ENCODE peak calls at places on chromosomes 4 and X, in six cellular contexts. T is right lobe of liver, M is A549, U is foreskin fibroblast, K is astrocyte, D is dorsolateral prefrontal cortex. A is an unnamed sample.

GRCh38 chrX:56793533-56794320 is 64.7 kb downstream of the NBDY start:
- DNase-seq in T (peak), M (no peak), U (no peak), K (no peak), D (peak), A (no peak)

GRCh38 chr4:99723555-99724450 is 66.2 kb upstream of the C4orf54 start:
- DNase-seq in T (peak), M (peak), U (peak), K (peak), D (no peak), A (no peak)

GRCh38 chr4:48470570-48470969 is 12.6 kb upstream of the SLC10A4 start:
- DNase-seq in T (no peak), M (no peak), U (no peak), K (peak), D (no peak), A (no peak)

GRCh38 chrX:86241547-86241946 is 93.3 kb downstream of the DACH2 start:
- DNase-seq in T (no peak), M (no peak), U (no peak), K (no peak), D (no peak), A (no peak)

GRCh38 chr4:107866726-107867125 is 42.0 kb downstream of the SGMS2 start:
- DNase-seq in T (no peak), M (no peak), U (peak), K (no peak), D (no peak), A (no peak)

GRCh38 chr4:125676156-125676555 is 361.4 kb downstream of the FAT4 start:
- DNase-seq in T (no peak), M (no peak), U (no peak), K (no peak), D (no peak), A (no peak)

GRCh38 chrX:154749856-154750255 is 1.0 kb downstream of the GAB3 start:
- DNase-seq in T (no peak), M (no peak), U (no peak), K (no peak), D (no peak), A (no peak)

GRCh38 chrX:31547816-31548215 is 476.0 kb upstream of the FTHL17 start:
- DNase-seq in T (no peak), M (no peak), U (no peak), K (peak), D (no peak), A (no peak)

GRCh38 chrX:27575565-27575964 is 14.6 kb upstream of the DCAF8L2 start:
- DNase-seq in T (no peak), M (no peak), U (no peak), K (peak), D (no peak), A (no peak)

GRCh38 chr4:56424697-56425514 is 10.5 kb downstream of the PPAT start:
- DNase-seq in T (no peak), M (peak), U (peak), K (no peak), D (no peak), A (no peak)
- TF ChIP-seq CTCF in T (peak), M (peak), U (peak), K (peak), D (peak), A (peak)

GRCh38 chrX:48749182-48749581 is 12.4 kb upstream of the GLOD5 start:
- DNase-seq in T (no peak), M (no peak), U (no peak), K (no peak), D (no peak), A (no peak)
- TF ChIP-seq CTCF in T (no peak), M (no peak), U (no peak), K (no peak), D (no peak), A (no peak)

GRCh38 chrX:55489315-55490009 is at the start of gene USP51:
- DNase-seq in T (peak), M (peak), U (no peak), K (no peak), D (peak), A (no peak)

GRCh38 chrX:55490121-55490520 is 473 bp upstream of the USP51 start:
- DNase-seq in T (no peak), M (no peak), U (no peak), K (no peak), D (no peak), A (no peak)

GRCh38 chrX:55487143-55487542 is 2.5 kb downstream of the USP51 start:
- DNase-seq in T (no peak), M (no peak), U (no peak), K (no peak), D (no peak), A (no peak)

GRCh38 chrX:55488268-55488558 is 1.4 kb downstream of the USP51 start:
- DNase-seq in T (no peak), M (no peak), U (no peak), K (no peak), D (no peak), A (no peak)

GRCh38 chrX:55488559-55489314 is 911 bp downstream of the USP51 start:
- DNase-seq in T (peak), M (peak), U (peak), K (peak), D (peak), A (peak)
- TF ChIP-seq CTCF in T (peak), M (no peak), U (no peak), K (no peak), D (no peak), A (no peak)

GRCh38 chrX:88603237-88603636 is 143.8 kb upstream of the CPXCR1 start:
- DNase-seq in T (no peak), M (no peak), U (no peak), K (no peak), D (no peak), A (no peak)
- TF ChIP-seq CTCF in T (no peak), M (no peak), U (no peak), K (no peak), D (no peak), A (no peak)

GRCh38 chr4:37803348-37803973 is 23.0 kb upstream of the PGM2 start:
- DNase-seq in T (no peak), M (peak), U (peak), K (peak), D (no peak), A (no peak)
- TF ChIP-seq CTCF in T (peak), M (peak), U (peak), K (peak), D (peak), A (peak)

GRCh38 chr4:55887594-55887993 is 34.1 kb downstream of the EXOC1 start:
- DNase-seq in T (no peak), M (peak), U (no peak), K (no peak), D (no peak), A (no peak)
- TF ChIP-seq CTCF in T (no peak), M (no peak), U (no peak), K (no peak), D (no peak), A (no peak)

GRCh38 chr4:10384974-10385373 is 72.3 kb downstream of the ZNF518B start:
- DNase-seq in T (no peak), M (no peak), U (no peak), K (no peak), D (no peak), A (no peak)
- TF ChIP-seq CTCF in T (no peak), M (no peak), U (no peak), K (no peak), D (no peak), A (no peak)

GRCh38 chr4:183758006-183758734 is 99.1 kb downstream of the TRAPPC11 start:
- DNase-seq in T (peak), M (peak), U (no peak), K (no peak), D (no peak), A (no peak)
- TF ChIP-seq CTCF in T (peak), M (no peak), U (no peak), K (no peak), D (no peak), A (no peak)